ENCODE peak calls at places on chromosome 9, in four cellular contexts. N, C, J and R are unnamed samples.

GRCh38 chr9:17322882-17323864 is 188.3 kb downstream of the CNTLN start:
- DNase-seq in N (no peak), C (no peak), J (peak), R (no peak)

GRCh38 chr9:118533101-118533500 is 828.9 kb downstream of the TLR4 start:
- DNase-seq in N (no peak), C (no peak), J (no peak), R (no peak)

GRCh38 chr9:20236676-20237075 is 385.6 kb downstream of the MLLT3 start:
- DNase-seq in N (no peak), C (no peak), J (no peak), R (peak)

GRCh38 chr9:89387970-89388867 is 69.9 kb downstream of the SECISBP2 start:
- DNase-seq in N (no peak), C (peak), J (no peak), R (peak)

GRCh38 chr9:68530618-68531017 is 10.1 kb downstream of the TMEM252 start:
- DNase-seq in N (no peak), C (peak), J (peak), R (peak)

GRCh38 chr9:37410969-37411785 is 11.3 kb upstream of the GRHPR start:
- DNase-seq in N (peak), C (peak), J (no peak), R (no peak)

GRCh38 chr9:297104-297794 is 82.6 kb downstream of the DOCK8 start:
- DNase-seq in N (no peak), C (no peak), J (no peak), R (peak)

GRCh38 chr9:130948266-130948665 is 9.2 kb upstream of the FIBCD1 start:
- DNase-seq in N (no peak), C (no peak), J (no peak), R (no peak)